ENCODE peak calls at places on chromosome 9, in ten cellular contexts. One of them, this sample, is unnamed.

GRCh38 chr9:93862877-93863545 is 92.1 kb downstream of the BARX1 start:
- DNase-seq in MV-4-11: no peak
- DNase-seq in activated CD8-positive, alpha-beta T cell treated with anti-CD3 and anti-CD28 coated beads for 36 hours: no peak
- DNase-seq in prostate gland: no peak
- DNase-seq in pons: no peak
- DNase-seq in nucleus accumbens: no peak
- DNase-seq in astrocyte of the cerebellum: no peak
- DNase-seq in stimulated activated CD8-positive, alpha-beta memory T cell treated with anti-CD3 and anti-CD28 coated beads, Interleukin-7, amount 100 ng/mL, for 4 hours: no peak
- DNase-seq in DMS153: no peak
- DNase-seq in cardiac muscle cell: no peak
- DNase-seq in this sample: no peak

GRCh38 chr9:15576350-15577050 is 23.7 kb downstream of the CCDC171 start:
- DNase-seq in activated CD8-positive, alpha-beta T cell treated with anti-CD3 and anti-CD28 coated beads for 36 hours: no peak
- DNase-seq in nucleus accumbens: no peak
- DNase-seq in cardiac muscle cell: peak; percentile 13
- DNase-seq in stimulated activated CD8-positive, alpha-beta memory T cell treated with anti-CD3 and anti-CD28 coated beads, Interleukin-7, amount 100 ng/mL, for 4 hours: no peak
- DNase-seq in prostate gland: no peak
- DNase-seq in astrocyte of the cerebellum: no peak
- DNase-seq in DMS153: no peak
- DNase-seq in pons: no peak
- DNase-seq in MV-4-11: no peak
- DNase-seq in this sample: no peak

GRCh38 chr9:86405926-86406325 is 51.7 kb upstream of the TUT7 start:
- DNase-seq in activated CD8-positive, alpha-beta T cell treated with anti-CD3 and anti-CD28 coated beads for 36 hours: peak; percentile 38
- DNase-seq in DMS153: no peak
- DNase-seq in stimulated activated CD8-positive, alpha-beta memory T cell treated with anti-CD3 and anti-CD28 coated beads, Interleukin-7, amount 100 ng/mL, for 4 hours: no peak
- DNase-seq in cardiac muscle cell: peak; percentile 86
- DNase-seq in MV-4-11: no peak
- DNase-seq in prostate gland: peak; percentile 42
- DNase-seq in astrocyte of the cerebellum: peak; percentile 76
- DNase-seq in pons: peak; percentile 29
- DNase-seq in nucleus accumbens: no peak
- DNase-seq in this sample: no peak

GRCh38 chr9:137774775-137775386 is 102.7 kb upstream of the CACNA1B start:
- DNase-seq in pons: no peak
- DNase-seq in astrocyte of the cerebellum: no peak
- DNase-seq in nucleus accumbens: no peak
- DNase-seq in stimulated activated CD8-positive, alpha-beta memory T cell treated with anti-CD3 and anti-CD28 coated beads, Interleukin-7, amount 100 ng/mL, for 4 hours: no peak
- DNase-seq in cardiac muscle cell: no peak
- DNase-seq in activated CD8-positive, alpha-beta T cell treated with anti-CD3 and anti-CD28 coated beads for 36 hours: no peak
- DNase-seq in DMS153: no peak
- DNase-seq in prostate gland: no peak
- DNase-seq in MV-4-11: no peak
- DNase-seq in this sample: no peak

GRCh38 chr9:35914307-35914807 is 5.1 kb downstream of the SPAAR start:
- DNase-seq in stimulated activated CD8-positive, alpha-beta memory T cell treated with anti-CD3 and anti-CD28 coated beads, Interleukin-7, amount 100 ng/mL, for 4 hours: no peak
- DNase-seq in DMS153: no peak
- DNase-seq in pons: no peak
- DNase-seq in cardiac muscle cell: peak; percentile 68
- DNase-seq in activated CD8-positive, alpha-beta T cell treated with anti-CD3 and anti-CD28 coated beads for 36 hours: peak; percentile 31
- DNase-seq in MV-4-11: no peak
- DNase-seq in astrocyte of the cerebellum: no peak
- DNase-seq in nucleus accumbens: no peak
- DNase-seq in prostate gland: no peak
- DNase-seq in this sample: no peak

GRCh38 chr9:78031271-78031825 is at the start of gene GNAQ:
- DNase-seq in pons: no peak
- DNase-seq in cardiac muscle cell: no peak
- DNase-seq in MV-4-11: no peak
- DNase-seq in prostate gland: no peak
- DNase-seq in DMS153: no peak
- DNase-seq in nucleus accumbens: no peak
- DNase-seq in stimulated activated CD8-positive, alpha-beta memory T cell treated with anti-CD3 and anti-CD28 coated beads, Interleukin-7, amount 100 ng/mL, for 4 hours: peak; percentile 42
- DNase-seq in activated CD8-positive, alpha-beta T cell treated with anti-CD3 and anti-CD28 coated beads for 36 hours: peak; percentile 46
- DNase-seq in astrocyte of the cerebellum: no peak
- DNase-seq in this sample: no peak

GRCh38 chr9:135779571-135779970 is 77.6 kb downstream of the KCNT1 start:
- DNase-seq in pons: no peak
- DNase-seq in MV-4-11: no peak
- DNase-seq in activated CD8-positive, alpha-beta T cell treated with anti-CD3 and anti-CD28 coated beads for 36 hours: no peak
- DNase-seq in cardiac muscle cell: no peak
- DNase-seq in nucleus accumbens: no peak
- DNase-seq in DMS153: no peak
- DNase-seq in prostate gland: no peak
- DNase-seq in astrocyte of the cerebellum: no peak
- DNase-seq in stimulated activated CD8-positive, alpha-beta memory T cell treated with anti-CD3 and anti-CD28 coated beads, Interleukin-7, amount 100 ng/mL, for 4 hours: no peak
- DNase-seq in this sample: no peak

GRCh38 chr9:17613723-17614122 is 34.9 kb downstream of the SH3GL2 start:
- DNase-seq in nucleus accumbens: peak; percentile 3
- DNase-seq in DMS153: peak; percentile 22
- DNase-seq in cardiac muscle cell: peak; percentile 42
- DNase-seq in stimulated activated CD8-positive, alpha-beta memory T cell treated with anti-CD3 and anti-CD28 coated beads, Interleukin-7, amount 100 ng/mL, for 4 hours: no peak
- DNase-seq in pons: peak; percentile 81
- DNase-seq in MV-4-11: no peak
- DNase-seq in activated CD8-positive, alpha-beta T cell treated with anti-CD3 and anti-CD28 coated beads for 36 hours: no peak
- DNase-seq in prostate gland: no peak
- DNase-seq in astrocyte of the cerebellum: peak; percentile 88
- DNase-seq in this sample: no peak

GRCh38 chr9:36817160-36817834 is 216.8 kb downstream of the PAX5 start:
- DNase-seq in cardiac muscle cell: no peak
- DNase-seq in pons: no peak
- DNase-seq in activated CD8-positive, alpha-beta T cell treated with anti-CD3 and anti-CD28 coated beads for 36 hours: no peak
- DNase-seq in nucleus accumbens: no peak
- DNase-seq in MV-4-11: no peak
- DNase-seq in DMS153: no peak
- DNase-seq in astrocyte of the cerebellum: no peak
- DNase-seq in stimulated activated CD8-positive, alpha-beta memory T cell treated with anti-CD3 and anti-CD28 coated beads, Interleukin-7, amount 100 ng/mL, for 4 hours: no peak
- DNase-seq in prostate gland: no peak
- DNase-seq in this sample: no peak

GRCh38 chr9:4657426-4658159 is 4.5 kb upstream of the PLPP6 start:
- DNase-seq in DMS153: no peak
- DNase-seq in activated CD8-positive, alpha-beta T cell treated with anti-CD3 and anti-CD28 coated beads for 36 hours: no peak
- DNase-seq in cardiac muscle cell: no peak
- DNase-seq in stimulated activated CD8-positive, alpha-beta memory T cell treated with anti-CD3 and anti-CD28 coated beads, Interleukin-7, amount 100 ng/mL, for 4 hours: no peak
- DNase-seq in pons: no peak
- DNase-seq in nucleus accumbens: no peak
- DNase-seq in prostate gland: peak; percentile 42
- DNase-seq in MV-4-11: no peak
- DNase-seq in astrocyte of the cerebellum: no peak
- DNase-seq in this sample: no peak

GRCh38 chr9:80899208-80899607 is 790.1 kb downstream of the TLE1 start:
- DNase-seq in prostate gland: no peak
- DNase-seq in activated CD8-positive, alpha-beta T cell treated with anti-CD3 and anti-CD28 coated beads for 36 hours: no peak
- DNase-seq in stimulated activated CD8-positive, alpha-beta memory T cell treated with anti-CD3 and anti-CD28 coated beads, Interleukin-7, amount 100 ng/mL, for 4 hours: no peak
- DNase-seq in DMS153: no peak
- DNase-seq in astrocyte of the cerebellum: peak; percentile 76
- DNase-seq in nucleus accumbens: no peak
- DNase-seq in cardiac muscle cell: peak; percentile 17
- DNase-seq in pons: no peak
- DNase-seq in MV-4-11: no peak
- DNase-seq in this sample: no peak

GRCh38 chr9:93864840-93865239 is 90.3 kb downstream of the BARX1 start:
- DNase-seq in activated CD8-positive, alpha-beta T cell treated with anti-CD3 and anti-CD28 coated beads for 36 hours: no peak
- DNase-seq in astrocyte of the cerebellum: no peak
- DNase-seq in prostate gland: no peak
- DNase-seq in stimulated activated CD8-positive, alpha-beta memory T cell treated with anti-CD3 and anti-CD28 coated beads, Interleukin-7, amount 100 ng/mL, for 4 hours: no peak
- DNase-seq in cardiac muscle cell: no peak
- DNase-seq in DMS153: no peak
- DNase-seq in pons: no peak
- DNase-seq in nucleus accumbens: no peak
- DNase-seq in MV-4-11: no peak
- DNase-seq in this sample: no peak

GRCh38 chr9:81549500-81550206 is 139.7 kb downstream of the TLE1 start:
- DNase-seq in astrocyte of the cerebellum: no peak
- DNase-seq in cardiac muscle cell: no peak
- DNase-seq in stimulated activated CD8-positive, alpha-beta memory T cell treated with anti-CD3 and anti-CD28 coated beads, Interleukin-7, amount 100 ng/mL, for 4 hours: no peak
- DNase-seq in activated CD8-positive, alpha-beta T cell treated with anti-CD3 and anti-CD28 coated beads for 36 hours: no peak
- DNase-seq in pons: no peak
- DNase-seq in DMS153: no peak
- DNase-seq in nucleus accumbens: no peak
- DNase-seq in prostate gland: no peak
- DNase-seq in MV-4-11: no peak
- DNase-seq in this sample: no peak

GRCh38 chr9:85890962-85891361 is 50.0 kb upstream of the NAA35 start:
- DNase-seq in MV-4-11: no peak
- DNase-seq in cardiac muscle cell: no peak
- DNase-seq in nucleus accumbens: no peak
- DNase-seq in prostate gland: no peak
- DNase-seq in astrocyte of the cerebellum: no peak
- DNase-seq in pons: no peak
- DNase-seq in DMS153: no peak
- DNase-seq in stimulated activated CD8-positive, alpha-beta memory T cell treated with anti-CD3 and anti-CD28 coated beads, Interleukin-7, amount 100 ng/mL, for 4 hours: no peak
- DNase-seq in activated CD8-positive, alpha-beta T cell treated with anti-CD3 and anti-CD28 coated beads for 36 hours: no peak
- DNase-seq in this sample: no peak

GRCh38 chr9:121055642-121056143 is 5.6 kb upstream of the C5 start:
- DNase-seq in cardiac muscle cell: peak; percentile 17
- DNase-seq in prostate gland: no peak
- DNase-seq in DMS153: no peak
- DNase-seq in astrocyte of the cerebellum: no peak
- DNase-seq in nucleus accumbens: no peak
- DNase-seq in activated CD8-positive, alpha-beta T cell treated with anti-CD3 and anti-CD28 coated beads for 36 hours: no peak
- DNase-seq in stimulated activated CD8-positive, alpha-beta memory T cell treated with anti-CD3 and anti-CD28 coated beads, Interleukin-7, amount 100 ng/mL, for 4 hours: no peak
- DNase-seq in MV-4-11: no peak
- DNase-seq in pons: no peak
- DNase-seq in this sample: peak; percentile 16

GRCh38 chr9:76512826-76513225 is 53.8 kb downstream of the GCNT1 start:
- DNase-seq in MV-4-11: no peak
- DNase-seq in cardiac muscle cell: peak; percentile 56
- DNase-seq in activated CD8-positive, alpha-beta T cell treated with anti-CD3 and anti-CD28 coated beads for 36 hours: no peak
- DNase-seq in nucleus accumbens: no peak
- DNase-seq in astrocyte of the cerebellum: no peak
- DNase-seq in DMS153: no peak
- DNase-seq in pons: no peak
- DNase-seq in prostate gland: no peak
- DNase-seq in stimulated activated CD8-positive, alpha-beta memory T cell treated with anti-CD3 and anti-CD28 coated beads, Interleukin-7, amount 100 ng/mL, for 4 hours: no peak
- DNase-seq in this sample: no peak

GRCh38 chr9:110502842-110503241 is 76.7 kb downstream of the SVEP1 start:
- DNase-seq in nucleus accumbens: no peak
- DNase-seq in pons: no peak
- DNase-seq in cardiac muscle cell: peak; percentile 4
- DNase-seq in activated CD8-positive, alpha-beta T cell treated with anti-CD3 and anti-CD28 coated beads for 36 hours: no peak
- DNase-seq in DMS153: no peak
- DNase-seq in astrocyte of the cerebellum: no peak
- DNase-seq in MV-4-11: no peak
- DNase-seq in prostate gland: no peak
- DNase-seq in stimulated activated CD8-positive, alpha-beta memory T cell treated with anti-CD3 and anti-CD28 coated beads, Interleukin-7, amount 100 ng/mL, for 4 hours: no peak
- DNase-seq in this sample: no peak

GRCh38 chr9:21110708-21111576 is 30.7 kb downstream of the IFNW1 start:
- DNase-seq in prostate gland: peak; percentile 25
- DNase-seq in activated CD8-positive, alpha-beta T cell treated with anti-CD3 and anti-CD28 coated beads for 36 hours: peak; percentile 18
- DNase-seq in astrocyte of the cerebellum: peak; percentile 72
- DNase-seq in cardiac muscle cell: peak; percentile 86
- DNase-seq in pons: peak; percentile 89
- DNase-seq in nucleus accumbens: no peak
- DNase-seq in DMS153: peak; percentile 43
- DNase-seq in MV-4-11: peak; percentile 65
- DNase-seq in stimulated activated CD8-positive, alpha-beta memory T cell treated with anti-CD3 and anti-CD28 coated beads, Interleukin-7, amount 100 ng/mL, for 4 hours: no peak
- DNase-seq in this sample: peak; percentile 44